ENCODE peak calls at places on chromosome X, in seven cellular contexts. O is right cardiac atrium, Z is neural progenitor cell, G is psoas muscle, P is astrocyte of the spinal cord, J is lower leg skin, E is left lung. T is an unnamed sample.

GRCh38 chrX:5051831-5052491 is 1176.7 kb downstream of the NLGN4X start:
- DNase-seq in O (peak), Z (no peak), J (peak), P (peak), G (peak), E (no peak), T (peak)

GRCh38 chrX:12936947-12937346 is 30.5 kb downstream of the TLR8 start:
- DNase-seq in Z (peak), E (no peak), G (no peak), P (no peak), J (no peak), O (no peak), T (no peak)

GRCh38 chrX:1178580-1179057 is 33.8 kb downstream of the CRLF2 start:
- DNase-seq in J (no peak), P (no peak), G (no peak), E (no peak), Z (peak), O (no peak), T (no peak)

GRCh38 chrX:47215291-47215900 is 3.1 kb upstream of the CDK16 start:
- DNase-seq in J (no peak), P (no peak), E (no peak), O (no peak), G (no peak), Z (no peak), T (no peak)

GRCh38 chrX:34563061-34563460 is 94.0 kb downstream of the TMEM47 start:
- DNase-seq in J (no peak), P (no peak), G (no peak), Z (peak), O (no peak), E (no peak), T (no peak)

GRCh38 chrX:107551546-107551945 is 76.8 kb upstream of the PRPS1 start:
- DNase-seq in Z (no peak), P (no peak), O (no peak), E (no peak), J (no peak), G (no peak), T (no peak)

GRCh38 chrX:16465081-16465876 is 184.7 kb upstream of the S100G start:
- DNase-seq in E (no peak), Z (no peak), P (peak), O (no peak), G (no peak), J (no peak), T (no peak)

GRCh38 chrX:48958635-48959094 is 1.3 kb upstream of the OTUD5 start:
- DNase-seq in Z (peak), G (peak), P (peak), O (peak), J (peak), E (no peak), T (no peak)

DNA sequence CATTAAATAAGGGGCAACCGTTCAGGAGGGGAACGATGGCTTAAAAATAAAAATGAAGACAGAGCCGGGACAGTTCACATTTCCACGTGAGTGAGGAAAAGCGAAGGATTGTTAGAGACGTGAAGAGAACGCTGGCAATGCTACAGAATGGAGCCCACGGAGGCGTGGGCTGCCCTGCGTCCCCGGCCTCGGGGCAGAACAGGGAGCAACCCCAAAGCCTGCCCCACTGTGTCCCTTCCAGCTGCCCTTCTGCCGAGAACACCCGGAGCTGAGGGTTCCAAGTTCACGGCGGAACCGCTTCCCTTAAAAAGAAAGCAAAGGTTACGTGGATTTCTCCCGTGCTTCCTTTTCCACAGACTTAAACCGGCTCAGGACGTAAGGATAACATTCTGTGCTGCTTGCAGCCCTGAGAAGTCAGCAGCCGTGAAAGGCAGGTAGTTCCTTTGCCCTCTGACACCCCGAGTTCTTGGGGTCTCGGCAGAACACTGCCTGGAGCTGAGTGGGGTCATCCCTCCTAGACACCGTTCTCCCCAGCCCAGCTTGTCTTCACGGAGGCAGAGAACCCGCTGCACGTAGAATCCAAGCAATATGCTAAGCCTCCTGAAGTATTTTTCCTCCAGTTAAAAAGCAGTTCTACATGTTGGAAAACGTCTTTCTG is 14.2 kb downstream of the DHRSX start:
- DNase-seq in J (no peak), Z (no peak), E (no peak), O (peak), P (no peak), G (no peak), T (no peak)
- H3K4me3 ChIP-seq in J (no peak), Z (no peak), E (no peak), O (no peak), P (no peak), G (no peak), T (no peak)

GRCh38 chrX:69103539-69103938 is 61.7 kb downstream of the PJA1 start:
- DNase-seq in Z (no peak), G (no peak), O (no peak), J (no peak), P (no peak), E (no peak), T (no peak)
- H3K4me3 ChIP-seq in Z (no peak), G (no peak), O (no peak), J (no peak), P (no peak), E (no peak), T (no peak)

GRCh38 chrX:143632625-143633387 is 3.1 kb downstream of the SLITRK4 start:
- DNase-seq in P (no peak), J (no peak), E (no peak), O (no peak), Z (peak), G (no peak), T (no peak)

GRCh38 chrX:143633530-143634372 is 2.1 kb downstream of the SLITRK4 start:
- DNase-seq in O (peak), J (no peak), E (peak), P (no peak), G (no peak), Z (peak), T (no peak)

GRCh38 chrX:143634373-143634685 is 1.6 kb downstream of the SLITRK4 start:
- DNase-seq in G (peak), J (no peak), P (no peak), E (peak), Z (no peak), O (peak), T (no peak)

GRCh38 chrX:143634701-143635442 is 1.0 kb downstream of the SLITRK4 start:
- DNase-seq in G (no peak), O (peak), E (peak), J (no peak), P (no peak), Z (peak), T (no peak)

GRCh38 chrX:143635915-143636314 is at the start of gene SLITRK4:
- DNase-seq in G (no peak), J (no peak), P (no peak), E (no peak), Z (peak), O (peak), T (no peak)
- H3K4me3 ChIP-seq in G (peak), J (no peak), P (peak), E (peak), Z (peak), O (peak), T (peak)

GRCh38 chrX:101191217-101191750 is 28.3 kb upstream of the DRP2 start:
- DNase-seq in E (peak), P (no peak), J (no peak), Z (peak), G (peak), O (peak), T (peak)
- H3K4me3 ChIP-seq in E (no peak), P (peak), J (no peak), Z (peak), G (peak), O (peak), T (peak)